ENCODE peak calls at places on chromosomes 2 and 18, in six cellular contexts. One of them, this sample, is unnamed.

GRCh38 chr2:70687461-70687795 is 80.6 kb downstream of the ADD2 start:
- DNase-seq in cardiac muscle cell: no peak
- DNase-seq in left ventricle myocardium inferior: no peak
- DNase-seq in IMR-90: no peak
- DNase-seq in ovary: no peak
- DNase-seq in ascending aorta: peak
- DNase-seq in this sample: no peak

GRCh38 chr2:95344208-95344570 is 47.0 kb downstream of the KCNIP3 start:
- DNase-seq in left ventricle myocardium inferior: no peak
- DNase-seq in cardiac muscle cell: no peak
- DNase-seq in IMR-90: no peak
- DNase-seq in ascending aorta: peak
- DNase-seq in ovary: no peak
- DNase-seq in this sample: no peak

GRCh38 chr18:48955528-48956261 is 4.9 kb upstream of the SMAD7 start:
- DNase-seq in left ventricle myocardium inferior: no peak
- DNase-seq in cardiac muscle cell: peak
- DNase-seq in ascending aorta: peak
- DNase-seq in IMR-90: peak
- DNase-seq in ovary: peak
- DNase-seq in this sample: no peak

GRCh38 chr2:112957511-112957910 is 20.3 kb upstream of the IL36G start:
- DNase-seq in IMR-90: no peak
- DNase-seq in ovary: no peak
- DNase-seq in ascending aorta: no peak
- DNase-seq in left ventricle myocardium inferior: no peak
- DNase-seq in cardiac muscle cell: no peak
- DNase-seq in this sample: no peak

GRCh38 chr2:73111300-73112025 is 1.3 kb downstream of the RAB11FIP5 start:
- DNase-seq in left ventricle myocardium inferior: no peak
- DNase-seq in cardiac muscle cell: peak
- DNase-seq in IMR-90: no peak
- DNase-seq in ascending aorta: peak
- DNase-seq in ovary: peak
- DNase-seq in this sample: no peak

GRCh38 chr2:201904529-201905420 is 98.4 kb downstream of the CDK15 start:
- DNase-seq in IMR-90: peak
- DNase-seq in ascending aorta: no peak
- DNase-seq in cardiac muscle cell: no peak
- DNase-seq in ovary: no peak
- DNase-seq in left ventricle myocardium inferior: no peak
- DNase-seq in this sample: no peak

GRCh38 chr2:138600732-138601437 is 99.3 kb downstream of the SPOPL start:
- DNase-seq in ovary: no peak
- DNase-seq in ascending aorta: no peak
- DNase-seq in IMR-90: peak
- DNase-seq in cardiac muscle cell: no peak
- DNase-seq in left ventricle myocardium inferior: no peak
- DNase-seq in this sample: no peak

GRCh38 chr2:60530228-60530627 is 23.2 kb downstream of the BCL11A start:
- DNase-seq in ovary: no peak
- DNase-seq in IMR-90: no peak
- DNase-seq in left ventricle myocardium inferior: no peak
- DNase-seq in cardiac muscle cell: no peak
- DNase-seq in ascending aorta: no peak
- DNase-seq in this sample: no peak

GRCh38 chr2:175366814-175367213 is 185.3 kb upstream of the ATP5MC3 start:
- DNase-seq in IMR-90: peak
- DNase-seq in ovary: no peak
- DNase-seq in cardiac muscle cell: peak
- DNase-seq in left ventricle myocardium inferior: no peak
- DNase-seq in ascending aorta: no peak
- DNase-seq in this sample: no peak

GRCh38 chr2:149331023-149331400 is 625 bp downstream of the LYPD6 start:
- DNase-seq in left ventricle myocardium inferior: no peak
- DNase-seq in cardiac muscle cell: no peak
- DNase-seq in ovary: no peak
- DNase-seq in IMR-90: no peak
- DNase-seq in ascending aorta: no peak
- DNase-seq in this sample: no peak

GRCh38 chr2:149329068-149329467 is 1.3 kb upstream of the LYPD6 start:
- DNase-seq in IMR-90: no peak
- DNase-seq in left ventricle myocardium inferior: no peak
- DNase-seq in ascending aorta: no peak
- DNase-seq in cardiac muscle cell: no peak
- DNase-seq in ovary: no peak
- DNase-seq in this sample: no peak

GRCh38 chr2:149332364-149332763 is 2.0 kb downstream of the LYPD6 start:
- DNase-seq in ovary: no peak
- DNase-seq in cardiac muscle cell: no peak
- DNase-seq in ascending aorta: no peak
- DNase-seq in left ventricle myocardium inferior: no peak
- DNase-seq in IMR-90: no peak
- DNase-seq in this sample: no peak

GRCh38 chr2:149330127-149331022 is at the start of gene LYPD6:
- DNase-seq in cardiac muscle cell: peak
- DNase-seq in IMR-90: peak
- DNase-seq in left ventricle myocardium inferior: peak
- DNase-seq in ascending aorta: peak
- DNase-seq in ovary: peak
- DNase-seq in this sample: no peak

GRCh38 chr2:149329470-149330126 is 789 bp upstream of the LYPD6 start:
- DNase-seq in left ventricle myocardium inferior: peak
- DNase-seq in ascending aorta: peak
- DNase-seq in cardiac muscle cell: peak
- DNase-seq in IMR-90: peak
- DNase-seq in ovary: peak
- DNase-seq in this sample: no peak
- TF ChIP-seq CTCF in left ventricle myocardium inferior: no peak
- TF ChIP-seq CTCF in ascending aorta: no peak
- TF ChIP-seq CTCF in cardiac muscle cell: no peak
- TF ChIP-seq CTCF in IMR-90: no peak
- TF ChIP-seq CTCF in ovary: no peak
- TF ChIP-seq CTCF in this sample: no peak

GRCh38 chr18:13809025-13809384 is 14.9 kb upstream of the MC5R start:
- DNase-seq in ascending aorta: no peak
- DNase-seq in cardiac muscle cell: no peak
- DNase-seq in IMR-90: no peak
- DNase-seq in ovary: no peak
- DNase-seq in left ventricle myocardium inferior: no peak
- DNase-seq in this sample: no peak

GRCh38 chr18:13813271-13813849 is 10.6 kb upstream of the MC5R start:
- DNase-seq in ovary: peak
- DNase-seq in ascending aorta: peak
- DNase-seq in IMR-90: peak
- DNase-seq in left ventricle myocardium inferior: peak
- DNase-seq in cardiac muscle cell: peak
- DNase-seq in this sample: peak

GRCh38 chr18:13809521-13810252 is 14.3 kb upstream of the MC5R start:
- DNase-seq in left ventricle myocardium inferior: no peak
- DNase-seq in IMR-90: no peak
- DNase-seq in ascending aorta: no peak
- DNase-seq in cardiac muscle cell: no peak
- DNase-seq in ovary: no peak
- DNase-seq in this sample: no peak

GRCh38 chr18:13811993-13812392 is 12.0 kb upstream of the MC5R start:
- DNase-seq in IMR-90: no peak
- DNase-seq in left ventricle myocardium inferior: no peak
- DNase-seq in cardiac muscle cell: no peak
- DNase-seq in ovary: no peak
- DNase-seq in ascending aorta: no peak
- DNase-seq in this sample: no peak

GRCh38 chr18:13810950-13811485 is 12.9 kb upstream of the MC5R start:
- DNase-seq in left ventricle myocardium inferior: no peak
- DNase-seq in cardiac muscle cell: no peak
- DNase-seq in IMR-90: no peak
- DNase-seq in ascending aorta: no peak
- DNase-seq in ovary: no peak
- DNase-seq in this sample: no peak
- TF ChIP-seq CTCF in left ventricle myocardium inferior: no peak
- TF ChIP-seq CTCF in cardiac muscle cell: no peak
- TF ChIP-seq CTCF in IMR-90: no peak
- TF ChIP-seq CTCF in ascending aorta: no peak
- TF ChIP-seq CTCF in ovary: no peak
- TF ChIP-seq CTCF in this sample: no peak

GRCh38 chr2:105581568-105581944 is 163.2 kb upstream of the NCK2 start:
- DNase-seq in left ventricle myocardium inferior: no peak
- DNase-seq in cardiac muscle cell: no peak
- DNase-seq in IMR-90: no peak
- DNase-seq in ascending aorta: peak
- DNase-seq in ovary: no peak
- DNase-seq in this sample: no peak

GRCh38 chr2:105584437-105585010 is 160.2 kb upstream of the NCK2 start:
- DNase-seq in IMR-90: no peak
- DNase-seq in left ventricle myocardium inferior: no peak
- DNase-seq in ascending aorta: peak
- DNase-seq in ovary: no peak
- DNase-seq in cardiac muscle cell: no peak
- DNase-seq in this sample: no peak

GRCh38 chr2:105580870-105581567 is 163.7 kb upstream of the NCK2 start:
- DNase-seq in IMR-90: no peak
- DNase-seq in left ventricle myocardium inferior: no peak
- DNase-seq in ovary: no peak
- DNase-seq in ascending aorta: peak
- DNase-seq in cardiac muscle cell: no peak
- DNase-seq in this sample: no peak

GRCh38 chr2:105578166-105578565 is 166.5 kb upstream of the NCK2 start:
- DNase-seq in ovary: no peak
- DNase-seq in left ventricle myocardium inferior: no peak
- DNase-seq in ascending aorta: no peak
- DNase-seq in IMR-90: no peak
- DNase-seq in cardiac muscle cell: no peak
- DNase-seq in this sample: no peak

DNA sequence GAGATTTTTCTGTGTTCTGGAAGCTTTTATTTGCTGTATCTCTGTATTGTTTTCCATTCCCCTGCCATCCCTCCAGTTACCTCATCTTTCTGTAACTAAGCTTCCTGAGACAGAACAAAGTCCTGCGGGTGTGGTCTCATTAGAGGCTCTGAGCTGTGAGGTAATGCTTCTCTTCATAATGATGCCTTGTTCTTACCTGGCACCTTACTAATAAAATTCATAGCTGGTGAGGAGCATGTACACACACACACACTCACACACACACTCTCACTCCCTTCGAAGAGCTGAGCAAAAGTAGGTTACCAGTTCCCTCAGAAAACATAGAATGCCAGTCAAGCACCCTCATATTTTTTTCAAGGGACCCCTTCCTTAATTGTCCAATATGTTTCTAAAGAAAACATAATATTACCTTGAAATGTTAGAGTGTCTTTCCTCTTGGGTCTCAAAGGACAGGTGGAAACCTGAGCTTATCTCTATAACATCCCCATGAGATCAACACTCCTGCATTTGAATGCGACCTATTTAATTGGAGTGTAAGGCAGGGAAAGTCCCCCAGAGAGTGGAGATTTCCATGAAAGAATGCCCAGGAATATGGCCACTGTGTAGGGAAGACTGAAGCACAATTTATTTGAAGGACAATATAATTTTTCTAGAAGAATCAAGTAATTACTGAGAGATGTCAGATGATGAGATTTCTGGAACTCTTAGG is 161.6 kb upstream of the NCK2 start:
- DNase-seq in ascending aorta: peak
- DNase-seq in cardiac muscle cell: no peak
- DNase-seq in IMR-90: no peak
- DNase-seq in left ventricle myocardium inferior: no peak
- DNase-seq in ovary: no peak
- DNase-seq in this sample: no peak
- TF ChIP-seq CTCF in ascending aorta: no peak
- TF ChIP-seq CTCF in cardiac muscle cell: no peak
- TF ChIP-seq CTCF in IMR-90: no peak
- TF ChIP-seq CTCF in left ventricle myocardium inferior: no peak
- TF ChIP-seq CTCF in ovary: no peak
- TF ChIP-seq CTCF in this sample: no peak

DNA sequence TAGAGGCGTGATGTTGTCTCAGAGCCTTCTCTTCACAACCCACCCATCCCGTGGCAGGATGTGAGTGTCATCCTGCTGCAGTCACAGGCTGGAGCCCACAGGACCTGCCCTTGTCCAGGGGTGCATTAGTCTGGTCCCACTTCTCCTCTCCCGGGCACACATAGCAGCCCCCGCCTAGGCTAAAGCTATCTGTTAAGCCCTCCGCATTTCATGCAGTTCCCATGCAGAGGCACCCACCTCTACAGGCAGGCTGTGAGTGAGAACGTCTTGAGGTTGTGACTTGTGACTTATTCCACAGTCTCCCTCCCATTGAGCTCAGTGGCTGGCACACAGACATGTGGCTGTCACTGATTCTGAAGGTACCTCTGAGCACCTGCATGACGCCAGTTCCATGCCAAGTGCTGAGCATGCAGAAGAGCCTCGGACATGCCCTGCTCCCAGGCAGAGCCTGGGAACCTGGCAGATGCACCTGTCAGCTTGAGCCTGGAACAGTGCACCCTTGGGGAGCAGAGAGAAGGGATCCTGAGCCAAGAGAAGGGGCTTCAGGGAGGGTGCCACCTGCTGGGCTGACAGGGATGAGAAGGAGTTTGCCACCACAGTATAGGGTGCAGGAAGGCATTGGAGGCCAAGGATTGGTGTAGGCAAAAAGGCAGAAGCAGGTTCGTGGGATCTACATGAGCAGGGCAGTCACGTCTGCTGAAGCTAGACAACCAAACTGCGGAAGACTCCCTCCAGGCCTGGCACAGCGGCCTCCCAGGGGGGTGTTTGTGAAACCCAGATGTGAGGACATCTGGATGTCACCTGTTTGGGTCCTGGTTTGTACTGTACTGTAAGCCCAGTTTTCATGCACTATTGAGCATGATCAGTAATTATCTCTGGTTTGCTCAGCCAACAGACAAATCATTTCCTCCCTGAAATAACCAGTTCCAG is 213.6 kb downstream of the GLI2 start:
- DNase-seq in left ventricle myocardium inferior: no peak
- DNase-seq in ascending aorta: no peak
- DNase-seq in cardiac muscle cell: peak
- DNase-seq in ovary: no peak
- DNase-seq in IMR-90: no peak
- DNase-seq in this sample: no peak
- TF ChIP-seq CTCF in left ventricle myocardium inferior: peak
- TF ChIP-seq CTCF in ascending aorta: no peak
- TF ChIP-seq CTCF in cardiac muscle cell: peak
- TF ChIP-seq CTCF in ovary: no peak
- TF ChIP-seq CTCF in IMR-90: peak
- TF ChIP-seq CTCF in this sample: no peak

DNA sequence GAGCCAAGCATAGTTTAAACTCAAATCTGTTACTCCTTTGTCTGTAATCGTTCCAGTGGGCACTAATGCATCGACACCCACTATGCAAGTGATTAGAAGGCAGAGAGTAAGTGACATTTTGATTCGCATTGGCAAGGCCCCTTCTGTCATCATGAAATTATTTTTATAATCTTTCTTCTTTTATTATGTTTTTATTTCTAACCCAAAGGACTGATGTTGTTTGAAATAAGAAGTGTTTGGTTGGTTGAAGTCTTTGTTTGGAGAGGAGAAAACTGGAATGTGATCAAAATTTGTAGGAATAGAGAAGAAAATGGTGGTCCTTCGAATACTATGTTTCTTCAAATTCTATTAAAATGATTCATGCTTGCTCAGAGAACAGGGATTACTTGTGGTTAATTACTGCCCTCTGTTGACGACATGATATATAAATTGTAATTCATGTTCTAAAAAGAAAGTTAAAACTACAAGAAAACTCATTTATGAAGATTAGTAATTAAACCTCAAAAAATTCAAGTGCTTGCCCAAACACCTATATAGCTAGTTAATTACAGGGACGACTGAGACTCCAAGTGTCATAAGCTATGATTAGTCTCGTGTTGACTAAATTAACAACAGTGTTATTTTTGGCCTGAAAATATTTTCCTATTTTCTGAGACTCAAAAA is 26.4 kb upstream of the TFPI start:
- DNase-seq in cardiac muscle cell: peak
- DNase-seq in ovary: no peak
- DNase-seq in IMR-90: peak
- DNase-seq in left ventricle myocardium inferior: no peak
- DNase-seq in ascending aorta: no peak
- DNase-seq in this sample: no peak
- TF ChIP-seq CTCF in cardiac muscle cell: peak
- TF ChIP-seq CTCF in ovary: no peak
- TF ChIP-seq CTCF in IMR-90: peak
- TF ChIP-seq CTCF in left ventricle myocardium inferior: peak
- TF ChIP-seq CTCF in ascending aorta: peak
- TF ChIP-seq CTCF in this sample: no peak

This sample was measured in omental fat pad.